ENCODE peak calls at places on chromosomes 6 and 20, in nine cellular contexts. R is astrocyte of the cerebellum; A is activated naive CD8-positive, alpha-beta T cell treated with anti-CD3 and anti-CD28 coated beads for 36 hours; P is skeletal muscle cell; M is activated naive CD4-positive, alpha-beta T cell; B is stimulated activated CD8-positive, alpha-beta memory T cell treated with anti-CD3 and anti-CD28 coated beads, Interleukin-2, amount 100 ng/mL, for 48 hours; X is MV-4-11; Q is cardiac fibroblast; H is COR-L47. K is an unnamed sample.

GRCh38 chr6:134875367-134875766 is 74.5 kb downstream of the ALDH8A1 start:
- DNase-seq in X (no peak), A (no peak), Q (no peak), P (no peak), R (peak), H (no peak), M (no peak), B (no peak), K (no peak)

GRCh38 chr20:23391707-23392310 is 29.5 kb downstream of the NAPB start:
- DNase-seq in M (no peak), P (no peak), R (no peak), A (no peak), Q (no peak), B (no peak), X (no peak), H (no peak), K (no peak)

GRCh38 chr6:139172151-139172550 is 37.3 kb downstream of the HECA start:
- DNase-seq in R (no peak), P (no peak), X (no peak), Q (no peak), M (no peak), A (no peak), H (no peak), B (no peak), K (no peak)

GRCh38 chr6:47535316-47536046 is 57.9 kb downstream of the CD2AP start:
- DNase-seq in R (no peak), M (no peak), P (no peak), B (no peak), Q (no peak), H (no peak), A (no peak), X (no peak), K (no peak)

GRCh38 chr6:28814032-28814976 is 109.5 kb downstream of the TRIM27 start:
- DNase-seq in R (no peak), X (no peak), A (no peak), Q (no peak), B (no peak), H (no peak), M (no peak), P (no peak), K (no peak)

GRCh38 chr6:109358204-109358603 is 24.1 kb downstream of the CD164 start:
- DNase-seq in R (no peak), X (no peak), P (no peak), M (no peak), Q (no peak), A (no peak), H (no peak), B (no peak), K (no peak)

GRCh38 chr20:57805784-57806183 is 96.0 kb upstream of the PMEPA1 start:
- DNase-seq in P (no peak), B (no peak), H (no peak), A (no peak), X (no peak), M (no peak), R (no peak), Q (no peak), K (no peak)

GRCh38 chr6:112337209-112337638 is 9.9 kb upstream of the RFPL4B start:
- DNase-seq in R (peak), A (no peak), P (peak), Q (peak), H (peak), M (no peak), B (no peak), X (no peak), K (peak)

GRCh38 chr6:109456710-109457595 is 1.4 kb upstream of the MICAL1 start:
- DNase-seq in P (no peak), B (no peak), A (no peak), X (no peak), H (no peak), M (no peak), R (no peak), Q (peak), K (no peak)

GRCh38 chr20:62050166-62051120 is 15.2 kb downstream of the TAF4 start:
- DNase-seq in H (no peak), B (no peak), A (no peak), Q (no peak), X (no peak), M (no peak), R (no peak), P (no peak), K (no peak)

GRCh38 chr6:51842487-51843469 is 244.6 kb downstream of the PKHD1 start:
- DNase-seq in A (no peak), X (no peak), R (no peak), H (peak), B (no peak), Q (no peak), M (no peak), P (no peak), K (no peak)